ENCODE peak calls at places on chromosomes 5 and 9, in seven cellular contexts. Z is SK-N-SH, F is K562, S is HCT116, J is HepG2, P is H1, L is GM12878. G is an unnamed sample.

GRCh38 chr5:36152324-36153298 is 700 bp downstream of the SKP2 start:
- DNase-seq in J (no peak), F (peak), S (no peak), P (no peak), Z (peak), L (no peak), G (no peak)

GRCh38 chr9:82720515-82720914 is 342.4 kb downstream of the RASEF start:
- DNase-seq in S (no peak), J (no peak), L (no peak), Z (no peak), P (no peak), F (no peak), G (no peak)

GRCh38 chr5:438481-438981 is 4.4 kb upstream of the EXOC3 start:
- DNase-seq in J (no peak), P (no peak), F (no peak), S (no peak), Z (no peak), L (no peak), G (no peak)

GRCh38 chr5:55868846-55869245 is 17.7 kb downstream of the IL31RA start:
- DNase-seq in S (peak), P (no peak), Z (no peak), J (peak), L (no peak), F (peak), G (no peak)

GRCh38 chr5:167671176-167671575 is 620.3 kb upstream of the WWC1 start:
- DNase-seq in L (no peak), P (no peak), J (no peak), Z (no peak), F (no peak), S (no peak), G (no peak)

GRCh38 chr5:75886706-75887105 is 169.5 kb upstream of the POC5 start:
- DNase-seq in S (no peak), Z (no peak), P (no peak), L (no peak), J (no peak), F (no peak), G (no peak)

GRCh38 chr5:89350684-89351083 is 467.7 kb upstream of the MEF2C start:
- DNase-seq in S (no peak), L (no peak), Z (no peak), P (no peak), J (no peak), F (no peak), G (no peak)

GRCh38 chr9:134730011-134730760 is 88.6 kb downstream of the COL5A1 start:
- DNase-seq in P (no peak), S (no peak), L (no peak), Z (no peak), F (no peak), J (no peak), G (no peak)

GRCh38 chr5:159531554-159532105 is 201.3 kb upstream of the IL12B start:
- DNase-seq in S (no peak), J (no peak), Z (no peak), L (no peak), P (no peak), F (no peak), G (no peak)

GRCh38 chr9:3879731-3880493 is 354.1 kb upstream of the RFX3 start:
- DNase-seq in P (no peak), Z (peak), J (no peak), L (no peak), S (no peak), F (no peak), G (peak)

GRCh38 chr9:87181670-87182069 is 234.4 kb upstream of the GAS1 start:
- DNase-seq in P (no peak), L (peak), S (no peak), F (no peak), J (no peak), Z (no peak), G (no peak)

GRCh38 chr9:109440797-109441287 is 57.3 kb downstream of the PTPN3 start:
- DNase-seq in Z (peak), S (peak), J (peak), L (no peak), P (no peak), F (peak), G (peak)

GRCh38 chr5:1293997-1294838 is 650 bp downstream of the TERT start:
- DNase-seq in P (no peak), Z (peak), J (no peak), S (no peak), L (no peak), F (no peak), G (no peak)

GRCh38 chr5:53362521-53362941 is 117.9 kb upstream of the FST start:
- DNase-seq in F (no peak), P (no peak), S (no peak), L (no peak), Z (no peak), J (no peak), G (no peak)

GRCh38 chr9:116494815-116495634 is 192.1 kb upstream of the TRIM32 start:
- DNase-seq in J (peak), Z (no peak), S (peak), L (no peak), F (peak), P (no peak), G (peak)

GRCh38 chr5:128857061-128857677 is 108.1 kb upstream of the SLC27A6 start:
- DNase-seq in L (no peak), J (no peak), Z (no peak), F (no peak), S (no peak), P (no peak), G (no peak)

GRCh38 chr5:81881595-81881994 is 90.2 kb upstream of the ATG10 start:
- DNase-seq in L (no peak), Z (no peak), S (no peak), P (no peak), F (no peak), J (no peak), G (no peak)

GRCh38 chr5:89064691-89065207 is 181.8 kb upstream of the MEF2C start:
- DNase-seq in S (no peak), L (no peak), P (no peak), F (no peak), J (no peak), Z (no peak), G (no peak)

GRCh38 chr9:113155911-113156559 is 5.2 kb downstream of the SLC31A2 start:
- DNase-seq in Z (no peak), S (no peak), P (no peak), L (no peak), F (no peak), J (no peak), G (no peak)

GRCh38 chr5:149172709-149173505 is 31.6 kb downstream of the ABLIM3 start:
- DNase-seq in Z (no peak), F (no peak), L (no peak), J (peak), P (no peak), S (no peak), G (no peak)

GRCh38 chr9:121857941-121858340 is 206.5 kb downstream of the DAB2IP start:
- DNase-seq in Z (no peak), P (no peak), F (no peak), J (no peak), S (no peak), L (no peak), G (no peak)

GRCh38 chr9:37960631-37961030 is 56.7 kb upstream of the SLC25A51 start:
- DNase-seq in P (no peak), F (no peak), S (no peak), J (no peak), Z (no peak), L (no peak), G (no peak)

GRCh38 chr9:34578241-34579096 is 11.1 kb downstream of the CNTFR start:
- DNase-seq in F (no peak), P (no peak), L (no peak), S (no peak), Z (peak), J (no peak), G (no peak)

GRCh38 chr9:130488621-130489330 is 44.0 kb downstream of the ASS1 start:
- DNase-seq in P (no peak), S (no peak), L (no peak), F (no peak), J (no peak), Z (no peak), G (no peak)

GRCh38 chr5:15834596-15835245 is 334.7 kb downstream of the FBXL7 start:
- DNase-seq in F (no peak), Z (no peak), P (no peak), J (no peak), L (no peak), S (no peak), G (no peak)

GRCh38 chr9:112046181-112046580 is 128.9 kb downstream of the SUSD1 start:
- DNase-seq in J (no peak), S (no peak), P (no peak), L (no peak), Z (no peak), F (no peak), G (no peak)

GRCh38 chr9:13083973-13084528 is 195.4 kb downstream of the MPDZ start:
- DNase-seq in Z (no peak), F (no peak), P (no peak), L (no peak), S (no peak), J (no peak), G (peak)

GRCh38 chr9:130117376-130117775 is 54.8 kb upstream of the NCS1 start:
- DNase-seq in F (no peak), L (no peak), S (no peak), Z (no peak), P (no peak), J (no peak), G (no peak)

GRCh38 chr9:129602598-129603415 is 18.1 kb downstream of the C9orf50 start:
- DNase-seq in S (no peak), F (no peak), Z (no peak), P (no peak), L (no peak), J (no peak), G (no peak)

GRCh38 chr5:103624035-103624461 is 61.5 kb upstream of the NUDT12 start:
- DNase-seq in S (no peak), P (no peak), L (no peak), Z (no peak), F (no peak), J (no peak), G (no peak)

GRCh38 chr5:31771045-31771444 is 132.1 kb downstream of the PDZD2 start:
- DNase-seq in P (no peak), Z (no peak), L (peak), S (no peak), F (no peak), J (no peak), G (no peak)

GRCh38 chr9:3343671-3344070 is 182.1 kb downstream of the RFX3 start:
- DNase-seq in L (no peak), Z (no peak), J (peak), S (no peak), P (no peak), F (no peak), G (no peak)

GRCh38 chr5:51380603-51381207 is 2.5 kb upstream of the ISL1 start:
- DNase-seq in Z (peak), J (peak), S (no peak), P (no peak), F (peak), L (no peak), G (peak)

GRCh38 chr5:7638456-7638855 is 212.5 kb downstream of the CFAP90 start:
- DNase-seq in Z (no peak), S (no peak), J (no peak), P (no peak), F (no peak), L (no peak), G (peak)

GRCh38 chr9:123687246-123687721 is 242.6 kb downstream of the DENND1A start:
- DNase-seq in L (no peak), P (no peak), Z (no peak), F (no peak), S (no peak), J (peak), G (no peak)

GRCh38 chr5:181186902-181187499 is 18.0 kb downstream of the TRIM7 start:
- DNase-seq in P (no peak), S (no peak), J (no peak), F (no peak), Z (no peak), L (no peak), G (no peak)

GRCh38 chr9:35972093-35972492 is 14.1 kb upstream of the OR2S2 start:
- DNase-seq in P (no peak), F (no peak), Z (no peak), S (no peak), L (no peak), J (no peak), G (no peak)

GRCh38 chr5:26894719-26895263 is 143.6 kb downstream of the CDH9 start:
- DNase-seq in P (no peak), S (no peak), J (no peak), L (no peak), F (no peak), Z (no peak), G (no peak)
- TF ChIP-seq JUND in P (no peak), S (no peak), J (no peak), L (no peak), F (no peak), Z (no peak), G (no peak)

GRCh38 chr5:152990217-152990616 is 500.3 kb upstream of the GRIA1 start:
- DNase-seq in Z (no peak), J (no peak), L (no peak), P (no peak), S (no peak), F (no peak), G (no peak)

GRCh38 chr5:152995214-152995725 is 495.2 kb upstream of the GRIA1 start:
- DNase-seq in F (no peak), L (no peak), S (no peak), J (no peak), Z (no peak), P (no peak), G (no peak)

GRCh38 chr5:152994040-152994439 is 496.4 kb upstream of the GRIA1 start:
- DNase-seq in J (no peak), F (no peak), L (no peak), S (no peak), P (no peak), Z (no peak), G (no peak)

GRCh38 chr5:152987156-152987555 is 503.3 kb upstream of the GRIA1 start:
- DNase-seq in Z (no peak), F (no peak), P (no peak), S (no peak), L (no peak), J (no peak), G (no peak)

DNA sequence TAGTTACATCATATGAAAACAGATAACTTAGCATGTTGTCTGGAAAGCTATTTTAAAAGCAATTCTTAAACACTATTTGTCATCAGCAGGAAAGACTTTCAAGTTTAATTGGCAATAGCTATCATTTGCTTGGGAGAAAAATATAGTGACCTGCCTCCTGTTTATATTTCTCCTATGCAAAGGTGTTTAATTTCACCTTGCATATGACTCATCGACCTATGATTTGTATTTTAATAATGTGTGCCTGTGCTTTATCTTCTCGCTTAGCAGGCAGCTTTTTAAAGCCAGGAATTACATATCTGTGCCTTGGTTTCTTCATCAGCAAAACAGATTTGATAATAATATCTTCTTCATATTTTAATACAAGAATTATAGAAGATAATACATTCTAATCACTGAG is 499.7 kb upstream of the GRIA1 start:
- DNase-seq in Z (no peak), P (no peak), J (no peak), L (no peak), S (no peak), F (no peak), G (no peak)
- TF ChIP-seq JUND in Z (no peak), P (no peak), J (no peak), L (no peak), S (no peak), F (no peak), G (no peak)

GRCh38 chr9:70409280-70409679 is 5.2 kb downstream of the KLF9 start:
- DNase-seq in J (no peak), L (no peak), Z (no peak), P (no peak), S (no peak), F (no peak), G (no peak)

GRCh38 chr9:70406446-70406862 is 8.0 kb downstream of the KLF9 start:
- DNase-seq in Z (no peak), L (no peak), S (no peak), F (no peak), P (no peak), J (no peak), G (no peak)

GRCh38 chr9:70405808-70406445 is 8.5 kb downstream of the KLF9 start:
- DNase-seq in Z (no peak), F (no peak), P (no peak), S (no peak), L (no peak), J (no peak), G (no peak)

GRCh38 chr9:70408393-70409040 is 5.9 kb downstream of the KLF9 start:
- DNase-seq in S (no peak), P (no peak), J (no peak), L (no peak), F (no peak), Z (no peak), G (no peak)

GRCh38 chr9:70407081-70407503 is 7.4 kb downstream of the KLF9 start:
- DNase-seq in Z (no peak), J (no peak), F (no peak), L (no peak), S (no peak), P (no peak), G (no peak)
- TF ChIP-seq JUND in Z (no peak), J (no peak), F (no peak), L (no peak), S (no peak), P (no peak), G (no peak)

GRCh38 chr5:34511915-34512314 is 144.2 kb upstream of the RAI14 start:
- DNase-seq in P (no peak), Z (no peak), L (no peak), F (no peak), J (no peak), S (no peak), G (no peak)
- TF ChIP-seq JUND in P (no peak), Z (no peak), L (no peak), F (no peak), J (no peak), S (no peak), G (no peak)

GRCh38 chr5:13745508-13745907 is 199.0 kb downstream of the DNAH5 start:
- DNase-seq in L (no peak), F (no peak), P (no peak), S (no peak), J (peak), Z (no peak), G (no peak)
- TF ChIP-seq JUND in L (no peak), F (no peak), P (peak), S (no peak), J (no peak), Z (no peak), G (no peak)

G was measured in T47D.